ENCODE peak calls at places on chromosomes 7 and 10, in six cellular contexts. M is mesothelial cell of epicardium, F is adrenal gland, L is Calu3, B is cardiac fibroblast, W is neural crest cell. O is an unnamed sample.

GRCh38 chr10:133184591-133185244 is 24.7 kb downstream of the KNDC1 start:
- DNase-seq in B (no peak), W (no peak), F (no peak), M (no peak), L (no peak), O (no peak)

GRCh38 chr7:158695726-158696452 is 8.7 kb downstream of the NCAPG2 start:
- DNase-seq in F (peak; percentile 76), M (no peak), W (no peak), L (no peak), B (peak; percentile 94), O (no peak)

GRCh38 chr10:35577915-35578607 is 27.1 kb upstream of the GJD4 start:
- DNase-seq in L (no peak), W (no peak), B (peak; percentile 48), M (no peak), F (no peak), O (no peak)

GRCh38 chr10:18134921-18135320 is 5.3 kb upstream of the CACNB2 start:
- DNase-seq in B (no peak), F (no peak), W (no peak), L (no peak), M (no peak), O (no peak)

GRCh38 chr7:120260111-120260510 is 12.9 kb upstream of the KCND2 start:
- DNase-seq in M (no peak), B (no peak), L (no peak), F (no peak), W (no peak), O (no peak)

GRCh38 chr10:117750616-117751015 is 208.1 kb downstream of the EMX2 start:
- DNase-seq in M (no peak), F (no peak), W (no peak), L (no peak), B (no peak), O (no peak)

GRCh38 chr10:107232013-107232412 is 67.5 kb upstream of the SORCS1 start:
- DNase-seq in M (no peak), B (peak; percentile 0), L (no peak), F (no peak), W (no peak), O (no peak)

GRCh38 chr10:82536668-82537067 is 661.7 kb downstream of the NRG3 start:
- DNase-seq in L (no peak), W (no peak), B (no peak), M (no peak), F (no peak), O (no peak)

GRCh38 chr7:158525648-158526484 is 61.8 kb downstream of the PTPRN2 start:
- DNase-seq in L (no peak), B (no peak), W (no peak), M (no peak), F (no peak), O (no peak)

GRCh38 chr10:124999433-125000365 is 57.8 kb downstream of the ZRANB1 start:
- DNase-seq in W (no peak), B (peak; percentile 88), M (no peak), L (no peak), F (peak; percentile 66), O (no peak)

GRCh38 chr10:27445070-27445469 is 59.0 kb upstream of the RAB18 start:
- DNase-seq in L (no peak), W (no peak), F (no peak), B (no peak), M (no peak), O (no peak)

GRCh38 chr7:132619967-132620366 is 43.7 kb upstream of the PLXNA4 start:
- DNase-seq in W (no peak), M (no peak), B (no peak), L (no peak), F (no peak), O (no peak)
- TF ChIP-seq CTCF in W (no peak), M (no peak), B (no peak), L (no peak), F (no peak), O (no peak)

GRCh38 chr7:132614428-132615076 is 38.3 kb upstream of the PLXNA4 start:
- DNase-seq in W (peak; percentile 3), L (peak; percentile 2), F (peak; percentile 19), M (no peak), B (peak; percentile 43), O (peak; percentile 69)
- TF ChIP-seq CTCF in W (peak; percentile 29), L (no peak), F (no peak), M (no peak), B (peak; percentile 8), O (no peak)

GRCh38 chr10:72354356-72355213 is at the start of gene DNAJB12:
- DNase-seq in W (peak; percentile 83), M (peak; percentile 92), L (peak; percentile 96), F (peak; percentile 92), B (peak; percentile 97), O (peak; percentile 95)
- TF ChIP-seq CTCF in W (no peak), M (no peak), L (no peak), F (no peak), B (no peak), O (no peak)

DNA sequence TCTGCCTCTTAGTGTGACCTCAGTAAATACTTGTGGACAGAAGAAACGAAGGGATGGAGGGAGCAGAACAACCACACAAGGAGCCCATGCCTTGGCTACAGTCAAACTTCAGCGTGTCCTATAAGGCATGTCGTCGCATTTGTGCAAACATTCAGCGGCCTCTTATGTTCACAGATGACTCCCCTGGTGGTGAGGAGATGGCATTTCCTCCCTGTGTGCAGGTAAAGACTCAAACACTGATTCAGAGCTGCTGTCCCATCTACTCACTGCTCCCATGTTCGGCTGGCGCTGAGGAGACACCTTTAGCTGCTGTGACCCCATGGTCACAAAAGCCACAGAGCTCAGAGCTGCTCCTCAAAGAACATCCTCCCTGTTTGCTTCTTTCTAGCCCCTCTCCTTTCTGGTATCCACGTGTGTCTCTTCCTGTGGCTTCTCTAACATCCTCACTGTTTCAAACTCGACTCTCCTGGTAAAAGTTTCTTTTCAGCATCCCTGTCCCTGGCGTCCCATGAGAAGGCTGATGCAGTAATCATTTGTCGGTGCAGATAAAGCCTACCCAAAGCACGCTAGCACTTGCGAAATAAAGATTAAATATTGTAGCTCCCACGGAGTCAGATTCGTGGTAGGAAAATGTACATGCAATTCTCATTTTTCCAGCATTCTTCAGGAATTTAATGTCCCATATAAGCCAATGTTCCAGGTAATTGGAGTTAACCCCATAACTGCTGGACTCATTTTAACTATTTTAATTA is 124.9 kb upstream of the NEBL start:
- DNase-seq in L (no peak), B (peak; percentile 90), F (no peak), W (no peak), M (no peak), O (no peak)
- TF ChIP-seq CTCF in L (peak; percentile 29), B (peak; percentile 16), F (no peak), W (peak; percentile 35), M (no peak), O (no peak)